ENCODE peak calls at places on chromosomes 16 and 17, in seven cellular contexts. F is IMR-90; O is CD4-positive, CD25-positive, alpha-beta regulatory T cell; L is sigmoid colon; Z is adrenal gland; X is tibial nerve; B is endothelial cell of umbilical vein. A is an unnamed sample.

GRCh38 chr17:79667121-79667715 is 56.4 kb upstream of the RBFOX3 start:
- DNase-seq in F (no peak), O (no peak), L (peak), Z (no peak), X (peak), B (no peak), A (no peak)

GRCh38 chr17:50393700-50394099 is 3.6 kb downstream of the LRRC59 start:
- DNase-seq in F (no peak), O (no peak), L (no peak), Z (no peak), X (no peak), B (no peak), A (no peak)

GRCh38 chr16:50210266-50211038 is 55.9 kb upstream of the ADCY7 start:
- DNase-seq in F (peak), O (peak), L (peak), Z (peak), X (peak), B (peak), A (peak)

GRCh38 chr16:57478396-57479024 is 7.8 kb downstream of the DOK4 start:
- DNase-seq in F (no peak), O (no peak), L (no peak), Z (no peak), X (no peak), B (no peak), A (no peak)

GRCh38 chr17:6078370-6078950 is 8.3 kb downstream of the WSCD1 start:
- DNase-seq in F (no peak), O (no peak), L (no peak), Z (no peak), X (no peak), B (no peak), A (no peak)

GRCh38 chr17:72514888-72515287 is 394.1 kb downstream of the SOX9 start:
- DNase-seq in F (peak), O (no peak), L (no peak), Z (no peak), X (no peak), B (no peak), A (no peak)

GRCh38 chr16:56357765-56358322 is 67.5 kb downstream of the AMFR start:
- DNase-seq in F (no peak), O (no peak), L (peak), Z (no peak), X (peak), B (no peak), A (no peak)

GRCh38 chr17:61313515-61314326 is 85.9 kb upstream of the TBX2 start:
- DNase-seq in F (no peak), O (no peak), L (no peak), Z (no peak), X (no peak), B (no peak), A (no peak)

GRCh38 chr16:50863673-50864144 is 121.8 kb downstream of the CYLD start:
- DNase-seq in F (no peak), O (no peak), L (no peak), Z (no peak), X (no peak), B (no peak), A (peak)

GRCh38 chr16:70789231-70789926 is 11.6 kb downstream of the VAC14 start:
- DNase-seq in F (peak), O (no peak), L (peak), Z (no peak), X (peak), B (no peak), A (no peak)

GRCh38 chr17:34465756-34466155 is 102.7 kb upstream of the CCL1 start:
- DNase-seq in F (no peak), O (no peak), L (peak), Z (no peak), X (no peak), B (no peak), A (no peak)

GRCh38 chr16:69283851-69284250 is 27.3 kb upstream of the VPS4A start:
- DNase-seq in F (no peak), O (no peak), L (no peak), Z (no peak), X (no peak), B (no peak), A (no peak)

GRCh38 chr16:2919511-2920255 is 8.0 kb downstream of the FLYWCH1 start:
- DNase-seq in F (peak), O (peak), L (peak), Z (peak), X (no peak), B (peak), A (peak)

GRCh38 chr17:73369126-73369525 is 57.3 kb upstream of the CDC42EP4 start:
- DNase-seq in F (no peak), O (no peak), L (no peak), Z (no peak), X (no peak), B (no peak), A (no peak)

GRCh38 chr17:38579934-38580333 is 25.8 kb downstream of the SRCIN1 start:
- DNase-seq in F (peak), O (no peak), L (no peak), Z (peak), X (no peak), B (no peak), A (no peak)

GRCh38 chr17:29615492-29616299 is 7.0 kb downstream of the CORO6 start:
- DNase-seq in F (peak), O (peak), L (peak), Z (peak), X (peak), B (peak), A (peak)

GRCh38 chr17:39270923-39271322 is 45.2 kb upstream of the STAC2 start:
- DNase-seq in F (peak), O (peak), L (no peak), Z (no peak), X (no peak), B (peak), A (peak)

GRCh38 chr17:78583091-78583490 is 5.9 kb upstream of the DNAH17 start:
- DNase-seq in F (no peak), O (peak), L (no peak), Z (no peak), X (no peak), B (no peak), A (no peak)

GRCh38 chr16:55760665-55761035 is 72.2 kb downstream of the CES1 start:
- DNase-seq in F (no peak), O (no peak), L (no peak), Z (no peak), X (peak), B (no peak), A (peak)

GRCh38 chr16:81311762-81312161 is 3.0 kb upstream of the GAN start:
- DNase-seq in F (no peak), O (no peak), L (no peak), Z (no peak), X (no peak), B (no peak), A (no peak)

GRCh38 chr17:60060474-60060873 is 18.2 kb downstream of the HEATR6 start:
- DNase-seq in F (no peak), O (no peak), L (no peak), Z (no peak), X (no peak), B (no peak), A (no peak)

GRCh38 chr17:50476545-50477315 is 1.9 kb upstream of the RSAD1 start:
- DNase-seq in F (no peak), O (no peak), L (no peak), Z (peak), X (no peak), B (no peak), A (no peak)

GRCh38 chr17:45260204-45260783 is 1.6 kb downstream of the SPATA32 start:
- DNase-seq in F (no peak), O (no peak), L (no peak), Z (no peak), X (no peak), B (no peak), A (no peak)

GRCh38 chr17:15261063-15261817 is 3.9 kb downstream of the PMP22 start:
- DNase-seq in F (peak), O (no peak), L (peak), Z (peak), X (no peak), B (peak), A (no peak)

GRCh38 chr16:54000361-54000760 is 286.2 kb downstream of the IRX3 start:
- DNase-seq in F (no peak), O (no peak), L (no peak), Z (no peak), X (no peak), B (no peak), A (no peak)

GRCh38 chr16:51224317-51224716 is 73.2 kb upstream of the SALL1 start:
- DNase-seq in F (no peak), O (no peak), L (no peak), Z (no peak), X (no peak), B (no peak), A (no peak)

DNA sequence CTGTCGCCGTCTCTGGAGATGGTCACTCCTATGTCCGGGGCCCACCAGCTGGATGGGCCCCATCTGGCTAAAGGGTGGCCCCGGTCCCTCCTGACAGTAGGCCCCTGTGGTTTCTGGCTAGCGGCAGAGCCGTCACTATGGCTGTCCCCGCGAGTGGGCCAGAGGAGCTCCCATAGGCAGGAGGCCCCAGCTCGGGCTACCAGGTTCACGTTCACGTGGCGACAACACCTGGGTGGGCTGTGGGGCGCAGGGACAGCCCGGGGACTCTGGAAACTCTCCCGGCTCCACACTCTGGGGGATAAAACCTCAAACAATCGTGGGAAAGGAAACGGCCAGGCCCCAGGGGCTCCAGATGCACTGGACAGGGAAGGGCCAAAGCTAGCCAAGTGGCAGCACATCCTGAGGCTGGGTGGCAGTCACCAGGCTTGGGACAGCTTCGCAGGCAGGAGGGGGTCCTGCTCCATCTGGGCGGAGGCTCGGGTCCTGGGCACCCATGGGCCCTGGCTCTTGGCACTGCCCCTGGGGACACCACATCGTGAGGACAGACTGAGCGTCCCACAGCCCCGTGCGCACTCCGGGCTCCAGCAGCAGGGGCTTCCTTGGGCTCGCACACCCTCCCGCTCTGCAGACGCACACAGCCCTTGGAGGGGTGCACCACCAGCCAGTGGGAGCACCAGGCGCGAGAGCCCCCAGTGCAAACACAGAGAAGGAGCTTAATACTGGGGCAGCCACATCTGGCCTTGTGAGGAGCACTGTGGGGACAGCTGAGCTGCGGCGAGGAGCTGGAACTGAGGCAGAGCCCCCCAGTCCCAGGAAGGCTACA is 4.5 kb downstream of the RNF166 start:
- DNase-seq in F (no peak), O (peak), L (no peak), Z (no peak), X (no peak), B (no peak), A (no peak)
- H3K4me3 ChIP-seq in F (no peak), O (peak), L (no peak), Z (no peak), X (peak), B (no peak), A (no peak)

GRCh38 chr17:43667506-43668438 is 6.0 kb upstream of the MEOX1 start:
- DNase-seq in F (peak), O (peak), L (no peak), Z (no peak), X (no peak), B (peak), A (no peak)
- H3K27ac ChIP-seq in F (peak), O (no peak), L (no peak), Z (no peak), X (no peak), B (no peak), A (no peak)

DNA sequence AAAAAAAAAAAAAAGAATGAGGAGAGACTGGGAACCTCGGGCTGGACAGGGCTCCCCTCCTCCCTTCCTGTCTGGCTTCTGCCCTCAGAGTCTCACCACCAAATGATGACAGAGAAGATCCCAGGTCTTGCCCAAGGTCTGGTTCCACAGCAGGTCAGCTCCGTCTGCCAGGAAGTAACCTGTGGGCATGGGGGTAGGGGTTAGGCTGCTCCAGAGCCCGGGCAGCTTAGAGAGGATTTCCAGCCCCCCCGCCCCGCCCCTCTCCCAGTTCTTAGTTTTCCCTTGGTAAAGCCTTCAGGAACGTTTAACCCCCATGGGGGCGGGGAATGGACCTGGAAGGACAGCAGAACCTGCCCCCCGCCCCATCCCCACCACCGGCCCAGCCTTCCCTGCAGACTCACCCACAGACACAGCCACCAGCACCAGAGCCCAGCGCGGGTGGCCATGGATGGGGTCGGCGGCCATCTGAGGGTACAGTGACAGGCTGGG is 730 bp downstream of the TLCD2 start:
- DNase-seq in F (no peak), O (no peak), L (no peak), Z (peak), X (no peak), B (no peak), A (no peak)
- H3K4me3 ChIP-seq in F (peak), O (no peak), L (peak), Z (no peak), X (peak), B (no peak), A (peak)

GRCh38 chr16:84255050-84255810 is 15.4 kb upstream of the KCNG4 start:
- DNase-seq in F (no peak), O (no peak), L (no peak), Z (no peak), X (no peak), B (no peak), A (no peak)
- H3K27ac ChIP-seq in F (no peak), O (no peak), L (no peak), Z (no peak), X (no peak), B (no peak), A (no peak)

DNA sequence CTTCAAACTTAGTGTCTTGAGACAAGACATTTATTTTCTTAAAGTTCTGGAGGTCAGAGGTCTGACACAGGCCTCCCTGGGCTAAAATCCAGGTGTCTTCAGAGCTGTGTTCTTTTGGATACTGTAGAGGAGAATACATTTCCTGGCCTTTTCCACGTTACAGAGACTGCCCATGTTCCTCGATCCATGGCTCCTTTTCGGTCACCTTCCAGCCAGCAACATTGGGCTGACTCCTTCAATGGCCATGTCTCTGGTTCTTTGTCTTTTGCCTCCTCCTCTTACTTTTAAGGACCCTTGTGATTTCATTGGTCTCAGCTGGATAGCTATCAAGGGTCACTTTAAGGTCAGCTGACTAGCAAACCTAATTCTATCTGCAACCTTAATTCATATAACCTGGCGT is 212.4 kb downstream of the WWOX start:
- DNase-seq in F (no peak), O (no peak), L (no peak), Z (no peak), X (no peak), B (no peak), A (no peak)
- H3K4me3 ChIP-seq in F (no peak), O (no peak), L (no peak), Z (no peak), X (no peak), B (no peak), A (no peak)

GRCh38 chr16:48370234-48370633 is 15.0 kb downstream of the SIAH1 start:
- DNase-seq in F (no peak), O (no peak), L (no peak), Z (no peak), X (no peak), B (no peak), A (no peak)

GRCh38 chr16:48374255-48374654 is 11.0 kb downstream of the SIAH1 start:
- DNase-seq in F (no peak), O (no peak), L (no peak), Z (no peak), X (no peak), B (no peak), A (no peak)

GRCh38 chr16:48378276-48378675 is 6.9 kb downstream of the SIAH1 start:
- DNase-seq in F (no peak), O (no peak), L (no peak), Z (no peak), X (no peak), B (no peak), A (no peak)

GRCh38 chr16:48369765-48370164 is 15.4 kb downstream of the SIAH1 start:
- DNase-seq in F (no peak), O (no peak), L (no peak), Z (no peak), X (no peak), B (no peak), A (no peak)

GRCh38 chr16:48373258-48374050 is 11.8 kb downstream of the SIAH1 start:
- DNase-seq in F (peak), O (no peak), L (no peak), Z (no peak), X (no peak), B (no peak), A (no peak)
- H3K27ac ChIP-seq in F (no peak), O (no peak), L (no peak), Z (no peak), X (no peak), B (no peak), A (no peak)

GRCh38 chr16:89575247-89576172 is at the start of gene CPNE7:
- DNase-seq in F (no peak), O (no peak), L (no peak), Z (no peak), X (no peak), B (no peak), A (no peak)
- H3K4me3 ChIP-seq in F (peak), O (no peak), L (peak), Z (no peak), X (peak), B (peak), A (no peak)

DNA sequence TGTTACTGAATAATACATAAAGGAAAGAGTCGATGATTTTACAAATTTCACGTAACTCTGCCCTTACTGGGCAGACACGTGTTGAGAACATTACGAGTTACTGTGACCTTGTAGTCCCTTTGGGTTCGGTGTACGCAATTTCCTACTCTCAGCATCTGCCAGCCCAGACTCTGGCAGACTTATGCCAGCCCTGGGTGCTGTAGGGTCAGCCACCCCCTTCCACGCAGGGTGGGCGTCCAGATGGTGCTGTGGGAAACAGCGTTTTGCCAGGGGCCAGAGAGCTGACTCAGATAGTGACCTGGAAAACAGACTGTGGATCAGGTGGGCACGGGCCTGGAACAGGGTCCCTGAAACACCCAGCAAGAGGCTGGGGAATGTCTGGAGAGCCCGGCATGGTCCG is 148.9 kb downstream of the RPTOR start:
- DNase-seq in F (no peak), O (no peak), L (no peak), Z (no peak), X (no peak), B (no peak), A (no peak)
- H3K27ac ChIP-seq in F (no peak), O (no peak), L (no peak), Z (no peak), X (no peak), B (no peak), A (no peak)